ENCODE peak calls at places on chromosome 21, in seven cellular contexts. N, F, W, A, P, C and V are unnamed samples.

GRCh38 chr21:35244514-35244913 is 195.4 kb upstream of the RUNX1 start:
- DNase-seq in W (no peak), A (no peak), F (no peak), C (no peak), P (no peak), N (no peak), V (no peak)

GRCh38 chr21:8991968-8992621 is 1529.3 kb upstream of the TPTE start:
- DNase-seq in A (no peak), W (no peak), F (no peak), N (no peak), P (no peak), C (no peak), V (no peak)

GRCh38 chr21:26469789-26470188 is 103.3 kb downstream of the CYYR1 start:
- DNase-seq in C (no peak), F (no peak), N (peak; percentile 8), A (no peak), P (no peak), W (no peak), V (no peak)

GRCh38 chr21:17512245-17513213 is at the start of gene CXADR:
- DNase-seq in F (peak; percentile 73), P (peak; percentile 5), A (peak; percentile 74), C (peak; percentile 98), N (peak; percentile 63), W (peak; percentile 84), V (peak; percentile 96)

GRCh38 chr21:45577806-45578801 is 35.9 kb upstream of the SLC19A1 start:
- DNase-seq in P (no peak), A (peak; percentile 6), W (no peak), N (no peak), C (peak; percentile 89), F (peak; percentile 55), V (no peak)

GRCh38 chr21:32795376-32795775 is 23.8 kb upstream of the PAXBP1 start:
- DNase-seq in C (no peak), W (no peak), F (no peak), A (no peak), N (no peak), P (no peak), V (no peak)

GRCh38 chr21:26684866-26685265 is 111.8 kb upstream of the CYYR1 start:
- DNase-seq in N (no peak), A (no peak), P (no peak), W (no peak), F (no peak), C (no peak), V (no peak)

GRCh38 chr21:32698971-32699693 is 28.7 kb downstream of the SYNJ1 start:
- DNase-seq in N (peak; percentile 9), F (no peak), A (no peak), P (no peak), C (no peak), W (no peak), V (no peak)

GRCh38 chr21:27649323-27649722 is 682.4 kb upstream of the ADAMTS5 start:
- DNase-seq in W (no peak), F (no peak), N (no peak), A (no peak), P (no peak), C (no peak), V (no peak)

GRCh38 chr21:33752260-33752659 is 110.0 kb downstream of the ITSN1 start:
- DNase-seq in W (no peak), P (no peak), N (no peak), C (no peak), A (no peak), F (no peak), V (no peak)

GRCh38 chr21:42252778-42253340 is 33.9 kb downstream of the ABCG1 start:
- DNase-seq in N (no peak), A (no peak), P (no peak), F (no peak), W (no peak), C (no peak), V (no peak)

GRCh38 chr21:34733866-34734265 is 65.1 kb downstream of the CLIC6 start:
- DNase-seq in F (no peak), C (no peak), N (no peak), A (no peak), P (no peak), W (no peak), V (no peak)

GRCh38 chr21:36610201-36610600 is 88.7 kb upstream of the SIM2 start:
- DNase-seq in P (no peak), W (no peak), A (no peak), N (no peak), F (no peak), C (no peak), V (no peak)

GRCh38 chr21:36706951-36707762 is 8.2 kb downstream of the SIM2 start:
- DNase-seq in N (no peak), P (no peak), C (no peak), W (no peak), F (no peak), A (no peak), V (no peak)

GRCh38 chr21:36261459-36261858 is 58.5 kb upstream of the MORC3 start:
- DNase-seq in P (no peak), C (no peak), F (no peak), A (no peak), N (no peak), W (no peak), V (no peak)

GRCh38 chr21:18772404-18772803 is 368.8 kb upstream of the TMPRSS15 start:
- DNase-seq in F (no peak), C (no peak), N (no peak), A (no peak), P (no peak), W (no peak), V (no peak)

GRCh38 chr21:41786521-41786987 is 19.7 kb upstream of the RIPK4 start:
- DNase-seq in P (no peak), A (no peak), N (no peak), W (no peak), C (peak; percentile 52), F (peak; percentile 39), V (no peak)

GRCh38 chr21:45970674-45971486 is 10.7 kb upstream of the COL6A1 start:
- DNase-seq in P (no peak), N (peak; percentile 67), A (peak; percentile 76), F (peak; percentile 80), C (peak; percentile 39), W (peak; percentile 83), V (peak; percentile 85)

GRCh38 chr21:31686272-31686913 is 26.9 kb downstream of the SOD1 start:
- DNase-seq in F (no peak), A (no peak), N (no peak), W (no peak), C (no peak), P (no peak), V (no peak)

GRCh38 chr21:28547795-28548194 is 444.9 kb downstream of the LTN1 start:
- DNase-seq in P (no peak), W (no peak), N (no peak), F (no peak), C (no peak), A (no peak), V (no peak)

GRCh38 chr21:31554511-31555022 is 104.9 kb upstream of the SOD1 start:
- DNase-seq in N (no peak), F (no peak), W (no peak), A (no peak), P (no peak), C (no peak), V (no peak)

GRCh38 chr21:41953249-41953830 is 478 bp downstream of the C2CD2 start:
- DNase-seq in N (no peak), P (no peak), C (no peak), F (no peak), A (peak; percentile 36), W (no peak), V (no peak)